ENCODE peak calls at places on chromosome 17, in six cellular contexts. R is activated T-helper 1 cell treated with anti-CD3 and anti-CD28 coated beads, Interleukin-2, amount 50 U/mL, for 16 hours; E is HFF-Myc; X is progenitor cell of endocrine pancreas; W is activated CD4-positive, alpha-beta T cell treated with anti-CD3 and anti-CD28 coated beads, Interleukin-2, amount 50 U/mL, for 48 hours; H is iris pigment epithelial cell. Q is an unnamed sample.
A peak's percentile ranks its signal among the peaks of the same experiment; 100 is the strongest.

GRCh38 chr17:47717261-47717697 is 15.8 kb upstream of the TBX21 start:
- DNase-seq in E (no peak), X (no peak), H (no peak), R (no peak), W (peak; percentile 52), Q (no peak)

GRCh38 chr17:19248923-19249574 is 11.9 kb downstream of the EPN2 start:
- DNase-seq in X (no peak), R (no peak), H (peak; percentile 94), W (no peak), E (peak; percentile 33), Q (no peak)

GRCh38 chr17:63365366-63366237 is 80.5 kb downstream of the CYB561 start:
- DNase-seq in H (no peak), X (no peak), W (no peak), E (no peak), R (no peak), Q (no peak)

GRCh38 chr17:78828470-78829185 is 12.0 kb downstream of the USP36 start:
- DNase-seq in R (no peak), W (no peak), E (no peak), X (no peak), H (peak; percentile 90), Q (no peak)

GRCh38 chr17:18962494-18962815 is 10.5 kb downstream of the SLC5A10 start:
- DNase-seq in R (no peak), X (no peak), H (no peak), E (no peak), W (no peak), Q (no peak)

GRCh38 chr17:73521376-73521775 is 122.9 kb downstream of the SDK2 start:
- DNase-seq in W (no peak), R (no peak), X (no peak), E (no peak), H (no peak), Q (no peak)

GRCh38 chr17:81840826-81841778 is 6.3 kb upstream of the PPP1R27 start:
- DNase-seq in W (no peak), E (no peak), H (no peak), R (no peak), X (no peak), Q (no peak)

GRCh38 chr17:60468371-60468770 is 46.1 kb downstream of the CHCT1 start:
- DNase-seq in R (no peak), H (peak; percentile 20), X (no peak), E (no peak), W (no peak), Q (peak; percentile 67)

GRCh38 chr17:80667462-80668277 is 123.0 kb downstream of the RPTOR start:
- DNase-seq in H (no peak), W (no peak), X (no peak), R (no peak), E (no peak), Q (no peak)

GRCh38 chr17:2814499-2815341 is 18.5 kb downstream of the RAP1GAP2 start:
- DNase-seq in H (no peak), E (no peak), R (peak; percentile 89), W (peak; percentile 81), X (no peak), Q (no peak)

GRCh38 chr17:29838961-29839360 is 91.1 kb downstream of the SSH2 start:
- DNase-seq in E (no peak), W (no peak), X (no peak), H (peak; percentile 35), R (no peak), Q (no peak)

GRCh38 chr17:45110676-45111611 is 21.4 kb downstream of the PLCD3 start:
- DNase-seq in W (no peak), R (no peak), H (no peak), E (no peak), X (no peak), Q (no peak)

GRCh38 chr17:32142857-32143524 is 689 bp downstream of the RHOT1 start:
- DNase-seq in H (peak; percentile 90), E (no peak), X (peak; percentile 54), W (peak; percentile 18), R (no peak), Q (no peak)

GRCh38 chr17:72952220-72952619 is 140.3 kb downstream of the SLC39A11 start:
- DNase-seq in E (no peak), W (no peak), R (no peak), X (no peak), H (no peak), Q (no peak)

GRCh38 chr17:4332296-4332970 is 34.0 kb downstream of the UBE2G1 start:
- DNase-seq in H (no peak), R (no peak), X (no peak), E (no peak), W (no peak), Q (no peak)

GRCh38 chr17:35726609-35727460 is 4.6 kb upstream of the RASL10B start:
- DNase-seq in R (no peak), E (peak; percentile 38), X (no peak), H (peak; percentile 95), W (no peak), Q (no peak)

GRCh38 chr17:45016823-45017222 is 34.6 kb downstream of the DCAKD start:
- DNase-seq in W (no peak), R (no peak), H (no peak), X (no peak), E (no peak), Q (no peak)